ENCODE peak calls at places on chromosomes 12 and 14, in ten cellular contexts. One of them, this sample, is unnamed.

GRCh38 chr14:53432378-53432802 is 279.3 kb upstream of the DDHD1 start:
- DNase-seq in non-pigmented ciliary epithelial cell: no peak
- DNase-seq in effector memory CD4-positive, alpha-beta T cell: no peak
- DNase-seq in hippocampal formation: no peak
- DNase-seq in IMR-90: peak
- DNase-seq in CD8-positive, alpha-beta memory T cell: no peak
- DNase-seq in HFFc6: peak
- DNase-seq in neuronal stem cell: peak
- DNase-seq in foreskin melanocyte: no peak
- DNase-seq in heart right ventricle: no peak
- DNase-seq in this sample: no peak

GRCh38 chr12:106030210-106031175 is 108.3 kb downstream of the NUAK1 start:
- DNase-seq in non-pigmented ciliary epithelial cell: peak
- DNase-seq in effector memory CD4-positive, alpha-beta T cell: no peak
- DNase-seq in hippocampal formation: no peak
- DNase-seq in IMR-90: peak
- DNase-seq in CD8-positive, alpha-beta memory T cell: no peak
- DNase-seq in HFFc6: peak
- DNase-seq in neuronal stem cell: no peak
- DNase-seq in foreskin melanocyte: peak
- DNase-seq in heart right ventricle: no peak
- DNase-seq in this sample: no peak

GRCh38 chr14:102063092-102063807 is 23.6 kb downstream of the HSP90AA1 start:
- DNase-seq in non-pigmented ciliary epithelial cell: no peak
- DNase-seq in effector memory CD4-positive, alpha-beta T cell: peak
- DNase-seq in hippocampal formation: peak
- DNase-seq in IMR-90: peak
- DNase-seq in CD8-positive, alpha-beta memory T cell: peak
- DNase-seq in HFFc6: peak
- DNase-seq in neuronal stem cell: peak
- DNase-seq in foreskin melanocyte: peak
- DNase-seq in heart right ventricle: peak
- DNase-seq in this sample: no peak

GRCh38 chr12:122949816-122950215 is 16.4 kb downstream of the ABCB9 start:
- DNase-seq in non-pigmented ciliary epithelial cell: no peak
- DNase-seq in effector memory CD4-positive, alpha-beta T cell: no peak
- DNase-seq in hippocampal formation: no peak
- DNase-seq in IMR-90: no peak
- DNase-seq in CD8-positive, alpha-beta memory T cell: no peak
- DNase-seq in HFFc6: no peak
- DNase-seq in neuronal stem cell: no peak
- DNase-seq in foreskin melanocyte: no peak
- DNase-seq in heart right ventricle: no peak
- DNase-seq in this sample: no peak

GRCh38 chr12:104671407-104672095 is 214.8 kb downstream of the CHST11 start:
- DNase-seq in non-pigmented ciliary epithelial cell: no peak
- DNase-seq in effector memory CD4-positive, alpha-beta T cell: peak
- DNase-seq in hippocampal formation: no peak
- DNase-seq in IMR-90: peak
- DNase-seq in CD8-positive, alpha-beta memory T cell: peak
- DNase-seq in HFFc6: peak
- DNase-seq in neuronal stem cell: no peak
- DNase-seq in foreskin melanocyte: peak
- DNase-seq in heart right ventricle: peak
- DNase-seq in this sample: peak

GRCh38 chr12:49288412-49288853 is 6.5 kb upstream of the PRPH start:
- DNase-seq in non-pigmented ciliary epithelial cell: no peak
- DNase-seq in effector memory CD4-positive, alpha-beta T cell: peak
- DNase-seq in hippocampal formation: peak
- DNase-seq in IMR-90: peak
- DNase-seq in CD8-positive, alpha-beta memory T cell: peak
- DNase-seq in HFFc6: peak
- DNase-seq in neuronal stem cell: no peak
- DNase-seq in foreskin melanocyte: peak
- DNase-seq in heart right ventricle: no peak
- DNase-seq in this sample: no peak

GRCh38 chr12:84874125-84874824 is 38.3 kb downstream of the SLC6A15 start:
- DNase-seq in non-pigmented ciliary epithelial cell: no peak
- DNase-seq in effector memory CD4-positive, alpha-beta T cell: no peak
- DNase-seq in hippocampal formation: peak
- DNase-seq in IMR-90: peak
- DNase-seq in CD8-positive, alpha-beta memory T cell: peak
- DNase-seq in HFFc6: peak
- DNase-seq in neuronal stem cell: peak
- DNase-seq in foreskin melanocyte: peak
- DNase-seq in heart right ventricle: no peak
- DNase-seq in this sample: no peak

GRCh38 chr14:95502381-95502950 is 14.0 kb downstream of the SYNE3 start:
- DNase-seq in non-pigmented ciliary epithelial cell: no peak
- DNase-seq in effector memory CD4-positive, alpha-beta T cell: no peak
- DNase-seq in hippocampal formation: no peak
- DNase-seq in IMR-90: no peak
- DNase-seq in CD8-positive, alpha-beta memory T cell: no peak
- DNase-seq in HFFc6: no peak
- DNase-seq in neuronal stem cell: no peak
- DNase-seq in foreskin melanocyte: no peak
- DNase-seq in heart right ventricle: no peak
- DNase-seq in this sample: no peak

GRCh38 chr14:53956427-53957201 is at the start of gene BMP4:
- DNase-seq in non-pigmented ciliary epithelial cell: no peak
- DNase-seq in effector memory CD4-positive, alpha-beta T cell: no peak
- DNase-seq in hippocampal formation: no peak
- DNase-seq in IMR-90: peak
- DNase-seq in CD8-positive, alpha-beta memory T cell: no peak
- DNase-seq in HFFc6: peak
- DNase-seq in neuronal stem cell: no peak
- DNase-seq in foreskin melanocyte: peak
- DNase-seq in heart right ventricle: peak
- DNase-seq in this sample: no peak

GRCh38 chr14:65080954-65081747 is 21.2 kb downstream of the MAX start:
- DNase-seq in non-pigmented ciliary epithelial cell: no peak
- DNase-seq in effector memory CD4-positive, alpha-beta T cell: no peak
- DNase-seq in hippocampal formation: no peak
- DNase-seq in IMR-90: peak
- DNase-seq in CD8-positive, alpha-beta memory T cell: no peak
- DNase-seq in HFFc6: no peak
- DNase-seq in neuronal stem cell: no peak
- DNase-seq in foreskin melanocyte: peak
- DNase-seq in heart right ventricle: no peak
- DNase-seq in this sample: no peak

GRCh38 chr14:59771577-59771976 is 99.0 kb downstream of the RTN1 start:
- DNase-seq in non-pigmented ciliary epithelial cell: peak
- DNase-seq in effector memory CD4-positive, alpha-beta T cell: no peak
- DNase-seq in hippocampal formation: no peak
- DNase-seq in IMR-90: peak
- DNase-seq in CD8-positive, alpha-beta memory T cell: no peak
- DNase-seq in HFFc6: no peak
- DNase-seq in neuronal stem cell: no peak
- DNase-seq in foreskin melanocyte: no peak
- DNase-seq in heart right ventricle: no peak
- DNase-seq in this sample: no peak

GRCh38 chr12:73632191-73632590 is 905.4 kb upstream of the ATXN7L3B start:
- DNase-seq in non-pigmented ciliary epithelial cell: no peak
- DNase-seq in effector memory CD4-positive, alpha-beta T cell: no peak
- DNase-seq in hippocampal formation: no peak
- DNase-seq in IMR-90: no peak
- DNase-seq in CD8-positive, alpha-beta memory T cell: no peak
- DNase-seq in HFFc6: no peak
- DNase-seq in neuronal stem cell: no peak
- DNase-seq in foreskin melanocyte: no peak
- DNase-seq in heart right ventricle: no peak
- DNase-seq in this sample: no peak

GRCh38 chr14:42469637-42470426 is 863.2 kb downstream of the LRFN5 start:
- DNase-seq in non-pigmented ciliary epithelial cell: no peak
- DNase-seq in effector memory CD4-positive, alpha-beta T cell: no peak
- DNase-seq in hippocampal formation: no peak
- DNase-seq in IMR-90: peak
- DNase-seq in CD8-positive, alpha-beta memory T cell: no peak
- DNase-seq in HFFc6: no peak
- DNase-seq in neuronal stem cell: no peak
- DNase-seq in foreskin melanocyte: no peak
- DNase-seq in heart right ventricle: no peak
- DNase-seq in this sample: no peak

This sample was measured in C1 segment of cervical spinal cord.